ENCODE peak calls at places on chromosome 7, in nine cellular contexts. N, P, I, G, H, X, Z, S and C are unnamed samples.

GRCh38 chr7:128869944-128870285 is 7.3 kb downstream of the ATP6V1F start:
- DNase-seq in N (no peak), P (no peak), I (no peak), G (no peak), H (no peak), X (no peak), Z (no peak), S (peak; percentile 46), C (no peak)

GRCh38 chr7:3393862-3394261 is 92.8 kb downstream of the SDK1 start:
- DNase-seq in N (no peak), P (no peak), I (no peak), G (no peak), H (no peak), X (no peak), Z (no peak), S (no peak), C (no peak)

GRCh38 chr7:40310213-40310612 is 175.4 kb downstream of the SUGCT start:
- DNase-seq in N (no peak), P (no peak), I (no peak), G (no peak), H (peak; percentile 17), X (no peak), Z (peak; percentile 36), S (no peak), C (no peak)

GRCh38 chr7:101125989-101126650 is 784 bp upstream of the SERPINE1 start:
- DNase-seq in N (peak; percentile 40), P (no peak), I (peak; percentile 69), G (no peak), H (peak; percentile 74), X (no peak), Z (peak; percentile 90), S (peak; percentile 33), C (no peak)

GRCh38 chr7:129781128-129781855 is 169.8 kb downstream of the NRF1 start:
- DNase-seq in N (no peak), P (peak; percentile 20), I (no peak), G (no peak), H (no peak), X (no peak), Z (no peak), S (peak; percentile 49), C (peak; percentile 58)

GRCh38 chr7:154503962-154504550 is 451.9 kb downstream of the DPP6 start:
- DNase-seq in N (no peak), P (peak; percentile 70), I (peak; percentile 66), G (no peak), H (peak; percentile 33), X (no peak), Z (peak; percentile 15), S (no peak), C (no peak)

GRCh38 chr7:128132426-128133069 is 101.3 kb upstream of the LRRC4 start:
- DNase-seq in N (no peak), P (no peak), I (no peak), G (no peak), H (no peak), X (no peak), Z (no peak), S (no peak), C (no peak)

GRCh38 chr7:83782628-83783027 is 133.7 kb upstream of the SEMA3E start:
- DNase-seq in N (no peak), P (no peak), I (no peak), G (no peak), H (peak; percentile 4), X (no peak), Z (peak; percentile 5), S (no peak), C (no peak)

GRCh38 chr7:920351-921070 is 34.0 kb downstream of the ADAP1 start:
- DNase-seq in N (peak; percentile 15), P (no peak), I (no peak), G (no peak), H (no peak), X (no peak), Z (no peak), S (peak; percentile 63), C (peak; percentile 61)

GRCh38 chr7:47816647-47817046 is 131.6 kb downstream of the PKD1L1 start:
- DNase-seq in N (no peak), P (no peak), I (no peak), G (no peak), H (peak; percentile 62), X (no peak), Z (peak; percentile 43), S (no peak), C (no peak)

GRCh38 chr7:132125096-132125495 is 451.2 kb downstream of the PLXNA4 start:
- DNase-seq in N (no peak), P (no peak), I (no peak), G (no peak), H (no peak), X (no peak), Z (no peak), S (no peak), C (no peak)

GRCh38 chr7:81956520-81956919 is 186.7 kb upstream of the HGF start:
- DNase-seq in N (no peak), P (peak; percentile 38), I (peak; percentile 71), G (no peak), H (peak; percentile 49), X (peak; percentile 32), Z (peak; percentile 52), S (no peak), C (no peak)

GRCh38 chr7:100435401-100436304 is 644 bp downstream of the PPP1R35 start:
- DNase-seq in N (peak; percentile 33), P (peak; percentile 52), I (peak; percentile 50), G (no peak), H (peak; percentile 52), X (no peak), Z (peak; percentile 16), S (peak; percentile 58), C (peak; percentile 70)

GRCh38 chr7:122588621-122589020 is 110.3 kb downstream of the RNF133 start:
- DNase-seq in N (no peak), P (no peak), I (no peak), G (no peak), H (no peak), X (no peak), Z (peak; percentile 4), S (no peak), C (no peak)

GRCh38 chr7:98305951-98306535 is 24.6 kb downstream of the BRI3 start:
- DNase-seq in N (no peak), P (no peak), I (no peak), G (no peak), H (no peak), X (no peak), Z (no peak), S (no peak), C (no peak)

GRCh38 chr7:36312915-36313334 is 76.7 kb upstream of the ANLN start:
- DNase-seq in N (no peak), P (no peak), I (no peak), G (no peak), H (no peak), X (no peak), Z (no peak), S (no peak), C (no peak)

GRCh38 chr7:86600506-86601290 is 43.0 kb upstream of the GRM3 start:
- DNase-seq in N (no peak), P (peak; percentile 9), I (peak; percentile 18), G (no peak), H (no peak), X (no peak), Z (no peak), S (no peak), C (no peak)

GRCh38 chr7:117068511-117069155 is 115.3 kb downstream of the ST7 start:
- DNase-seq in N (no peak), P (peak; percentile 58), I (no peak), G (no peak), H (no peak), X (no peak), Z (no peak), S (peak; percentile 14), C (no peak)

GRCh38 chr7:106866298-106867281 is 1.5 kb downstream of the PIK3CG start:
- DNase-seq in N (no peak), P (no peak), I (no peak), G (no peak), H (no peak), X (no peak), Z (no peak), S (no peak), C (no peak)

GRCh38 chr7:127208860-127209259 is 43.9 kb downstream of the GRM8 start:
- DNase-seq in N (no peak), P (no peak), I (no peak), G (no peak), H (no peak), X (no peak), Z (no peak), S (no peak), C (no peak)

GRCh38 chr7:7869036-7869435 is 99.6 kb upstream of the GLCCI1 start:
- DNase-seq in N (no peak), P (no peak), I (no peak), G (no peak), H (no peak), X (no peak), Z (no peak), S (no peak), C (no peak)

GRCh38 chr7:8327199-8327598 is 65.2 kb upstream of the ICA1 start:
- DNase-seq in N (no peak), P (no peak), I (no peak), G (no peak), H (no peak), X (no peak), Z (no peak), S (no peak), C (no peak)

GRCh38 chr7:151876899-151877777 is at the start of gene PRKAG2:
- DNase-seq in N (peak; percentile 65), P (peak; percentile 89), I (peak; percentile 78), G (peak; percentile 68), H (peak; percentile 63), X (no peak), Z (peak; percentile 30), S (peak; percentile 85), C (peak; percentile 85)

GRCh38 chr7:117014673-117015133 is 61.4 kb downstream of the ST7 start:
- DNase-seq in N (no peak), P (no peak), I (peak; percentile 78), G (no peak), H (peak; percentile 72), X (no peak), Z (peak; percentile 39), S (peak; percentile 62), C (no peak)

GRCh38 chr7:101677421-101678137 is 48.5 kb upstream of the MYL10 start:
- DNase-seq in N (no peak), P (no peak), I (no peak), G (no peak), H (no peak), X (no peak), Z (peak; percentile 17), S (no peak), C (no peak)

GRCh38 chr7:126026421-126027088 is 1096.9 kb upstream of the POT1 start:
- DNase-seq in N (no peak), P (peak; percentile 14), I (peak; percentile 54), G (no peak), H (no peak), X (no peak), Z (peak; percentile 27), S (no peak), C (no peak)

GRCh38 chr7:105187302-105188169 is 173.5 kb downstream of the KMT2E start:
- DNase-seq in N (no peak), P (no peak), I (no peak), G (peak; percentile 9), H (no peak), X (no peak), Z (no peak), S (no peak), C (no peak)

GRCh38 chr7:79452032-79452494 is 1.4 kb downstream of the MAGI2 start:
- DNase-seq in N (no peak), P (peak; percentile 17), I (peak; percentile 78), G (no peak), H (peak; percentile 92), X (peak; percentile 53), Z (peak; percentile 77), S (peak; percentile 45), C (peak; percentile 37)

GRCh38 chr7:51270965-51271364 is 45.6 kb downstream of the COBL start:
- DNase-seq in N (no peak), P (no peak), I (no peak), G (no peak), H (no peak), X (no peak), Z (no peak), S (no peak), C (no peak)

GRCh38 chr7:70730451-70731110 is 401.4 kb upstream of the GALNT17 start:
- DNase-seq in N (no peak), P (no peak), I (no peak), G (no peak), H (no peak), X (no peak), Z (no peak), S (no peak), C (no peak)

GRCh38 chr7:121401896-121402295 is 5.8 kb upstream of the FAM3C start:
- DNase-seq in N (no peak), P (peak; percentile 44), I (no peak), G (no peak), H (no peak), X (no peak), Z (no peak), S (no peak), C (no peak)